ENCODE peak calls at places on chromosomes 6 and 20, in six cellular contexts. A is COR-L47; F is stimulated activated CD8-positive, alpha-beta memory T cell treated with anti-CD3 and anti-CD28 coated beads, Interleukin-7, amount 100 ng/mL, for 24 hours; T is NCI-H146; Q is activated B cell treated with CpG ODN at 0.5 μM for 24 hours; W is astrocyte of the spinal cord. X is an unnamed sample.

GRCh38 chr6:63675138-63675537 is 39.5 kb downstream of the PHF3 start:
- DNase-seq in A (no peak), F (no peak), W (no peak), T (no peak), Q (no peak), X (no peak)

GRCh38 chr20:35776513-35777101 is 4.8 kb downstream of the PHF20 start:
- DNase-seq in T (peak), W (peak), Q (no peak), A (peak), F (no peak), X (no peak)

GRCh38 chr20:38217791-38218565 is 42.6 kb downstream of the KIAA1755 start:
- DNase-seq in W (peak), T (no peak), F (no peak), Q (no peak), A (no peak), X (no peak)

GRCh38 chr6:150345786-150346185 is 23.0 kb upstream of the IYD start:
- DNase-seq in A (no peak), F (no peak), W (no peak), Q (no peak), T (no peak), X (no peak)

GRCh38 chr20:3759884-3760283 is 7.7 kb downstream of the ADISSP start:
- DNase-seq in W (no peak), Q (no peak), A (no peak), T (no peak), F (no peak), X (no peak)

GRCh38 chr6:36116943-36117342 is 13.4 kb upstream of the MAPK13 start:
- DNase-seq in A (no peak), W (no peak), T (no peak), Q (no peak), F (no peak), X (no peak)

GRCh38 chr6:147506704-147507114 is 1.8 kb upstream of the SAMD5 start:
- DNase-seq in W (peak), F (peak), A (peak), T (peak), Q (no peak), X (no peak)

GRCh38 chr20:21520702-21521595 is 7.1 kb upstream of the NKX2-2 start:
- DNase-seq in A (peak), W (no peak), T (peak), Q (no peak), F (no peak), X (no peak)

GRCh38 chr6:19536838-19537237 is 300.3 kb upstream of the ID4 start:
- DNase-seq in W (no peak), T (peak), A (no peak), F (no peak), Q (no peak), X (no peak)

GRCh38 chr20:61967300-61967699 is 98.4 kb downstream of the TAF4 start:
- DNase-seq in A (no peak), W (no peak), T (no peak), Q (no peak), F (no peak), X (no peak)

GRCh38 chr20:23227274-23227673 is 123.3 kb upstream of the NXT1 start:
- DNase-seq in Q (no peak), F (no peak), A (no peak), W (no peak), T (no peak), X (no peak)

GRCh38 chr20:14955396-14955795 is 618.0 kb upstream of the FLRT3 start:
- DNase-seq in T (peak), F (no peak), A (no peak), W (no peak), Q (no peak), X (no peak)